ENCODE peak calls at places on chromosomes 12 and 14, in five cellular contexts. One of them, this sample, is unnamed. For H3K4me1, the result is how much of the 10 kb centered on the place peaks cover.

GRCh38 chr12:46430340-46430948 is 57.9 kb upstream of the SLC38A2 start:
- DNase-seq in aorta: no peak
- DNase-seq in right cardiac atrium: no peak
- DNase-seq in MM.1S: no peak
- DNase-seq in upper lobe of right lung: no peak
- DNase-seq in this sample: no peak

GRCh38 chr12:26224657-26225056 is 29.3 kb downstream of the SSPN start:
- DNase-seq in MM.1S: no peak
- DNase-seq in upper lobe of right lung: no peak
- DNase-seq in right cardiac atrium: no peak
- DNase-seq in aorta: no peak
- DNase-seq in this sample: no peak

GRCh38 chr12:109277899-109278762 is 31.0 kb downstream of the FOXN4 start:
- DNase-seq in right cardiac atrium: no peak
- DNase-seq in upper lobe of right lung: no peak
- DNase-seq in MM.1S: no peak
- DNase-seq in aorta: no peak
- DNase-seq in this sample: no peak

GRCh38 chr12:46303039-46303666 is 34.3 kb upstream of the SLC38A1 start:
- DNase-seq in aorta: no peak
- DNase-seq in MM.1S: peak
- DNase-seq in right cardiac atrium: no peak
- DNase-seq in upper lobe of right lung: no peak
- DNase-seq in this sample: peak

GRCh38 chr14:70641548-70642312 is at the start of gene TTC9:
- DNase-seq in MM.1S: no peak
- DNase-seq in right cardiac atrium: peak
- DNase-seq in aorta: peak
- DNase-seq in upper lobe of right lung: peak
- DNase-seq in this sample: no peak

GRCh38 chr14:93975791-93976476 is 436 bp downstream of the ASB2 start:
- DNase-seq in MM.1S: peak
- DNase-seq in upper lobe of right lung: no peak
- DNase-seq in right cardiac atrium: peak
- DNase-seq in aorta: no peak
- DNase-seq in this sample: no peak

GRCh38 chr14:99481745-99482099 is 513 bp downstream of the CCNK start:
- DNase-seq in MM.1S: peak
- DNase-seq in aorta: no peak
- DNase-seq in right cardiac atrium: no peak
- DNase-seq in upper lobe of right lung: no peak
- DNase-seq in this sample: no peak

GRCh38 chr12:117063162-117063911 is 35.9 kb downstream of the TESC start:
- DNase-seq in right cardiac atrium: peak
- DNase-seq in aorta: no peak
- DNase-seq in MM.1S: no peak
- DNase-seq in upper lobe of right lung: no peak
- DNase-seq in this sample: peak

GRCh38 chr14:103232831-103233319 is 101.2 kb upstream of the EIF5 start:
- DNase-seq in aorta: no peak
- DNase-seq in MM.1S: no peak
- DNase-seq in upper lobe of right lung: no peak
- DNase-seq in right cardiac atrium: no peak
- DNase-seq in this sample: no peak

GRCh38 chr12:55705802-55706402 is 1.8 kb downstream of the ITGA7 start:
- DNase-seq in MM.1S: peak
- DNase-seq in right cardiac atrium: peak
- DNase-seq in aorta: peak
- DNase-seq in upper lobe of right lung: no peak
- DNase-seq in this sample: no peak

GRCh38 chr12:32702470-32702869 is 23.4 kb downstream of the DNM1L start:
- DNase-seq in upper lobe of right lung: no peak
- DNase-seq in right cardiac atrium: no peak
- DNase-seq in MM.1S: no peak
- DNase-seq in aorta: no peak
- DNase-seq in this sample: no peak

GRCh38 chr12:20486233-20486632 is 117.9 kb downstream of the PDE3A start:
- DNase-seq in right cardiac atrium: no peak
- DNase-seq in upper lobe of right lung: no peak
- DNase-seq in MM.1S: no peak
- DNase-seq in aorta: no peak
- DNase-seq in this sample: no peak

GRCh38 chr14:90406384-90406798 is 9.6 kb downstream of the CALM1 start:
- DNase-seq in upper lobe of right lung: no peak
- DNase-seq in right cardiac atrium: no peak
- DNase-seq in aorta: no peak
- DNase-seq in MM.1S: no peak
- DNase-seq in this sample: no peak

GRCh38 chr12:127459166-127459565 is 807.8 kb upstream of the TMEM132C start:
- DNase-seq in right cardiac atrium: no peak
- DNase-seq in upper lobe of right lung: no peak
- DNase-seq in MM.1S: no peak
- DNase-seq in aorta: no peak
- DNase-seq in this sample: no peak

GRCh38 chr12:66190519-66191406 is 1.7 kb downstream of the IRAK3 start:
- DNase-seq in right cardiac atrium: no peak
- DNase-seq in MM.1S: no peak
- DNase-seq in aorta: no peak
- DNase-seq in upper lobe of right lung: no peak
- DNase-seq in this sample: no peak

GRCh38 chr14:79483472-79483871 is 727.8 kb downstream of the DIO2 start:
- DNase-seq in MM.1S: no peak
- DNase-seq in upper lobe of right lung: no peak
- DNase-seq in aorta: no peak
- DNase-seq in right cardiac atrium: no peak
- DNase-seq in this sample: no peak

GRCh38 chr14:79476552-79476951 is 734.8 kb downstream of the DIO2 start:
- DNase-seq in upper lobe of right lung: no peak
- DNase-seq in aorta: no peak
- DNase-seq in MM.1S: no peak
- DNase-seq in right cardiac atrium: no peak
- DNase-seq in this sample: no peak

GRCh38 chr14:79483989-79484388 is 727.3 kb downstream of the DIO2 start:
- DNase-seq in upper lobe of right lung: no peak
- DNase-seq in aorta: no peak
- DNase-seq in right cardiac atrium: no peak
- DNase-seq in MM.1S: no peak
- DNase-seq in this sample: no peak

GRCh38 chr14:79476133-79476532 is 735.2 kb downstream of the DIO2 start:
- DNase-seq in right cardiac atrium: no peak
- DNase-seq in MM.1S: no peak
- DNase-seq in upper lobe of right lung: no peak
- DNase-seq in aorta: no peak
- DNase-seq in this sample: no peak

DNA sequence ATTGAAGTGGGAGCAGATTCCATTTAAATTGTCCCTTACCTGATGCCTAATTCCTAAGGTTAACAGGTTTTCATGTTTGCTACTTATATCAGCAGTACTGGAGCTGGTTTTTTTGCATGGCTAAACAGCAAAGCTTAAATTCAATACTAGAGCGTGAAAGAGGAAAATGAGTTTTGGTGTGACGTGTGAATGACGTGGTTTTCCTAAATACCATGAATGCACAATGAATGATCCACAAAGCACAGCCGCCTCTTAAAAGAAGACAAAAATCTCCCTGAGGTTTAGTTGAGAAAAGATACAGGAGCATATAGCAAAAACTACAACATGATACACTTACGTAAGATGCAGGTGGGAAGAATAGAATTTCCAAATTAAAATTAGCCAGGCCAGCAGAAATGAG is 731.1 kb downstream of the DIO2 start:
- DNase-seq in aorta: no peak
- DNase-seq in MM.1S: no peak
- DNase-seq in upper lobe of right lung: no peak
- DNase-seq in right cardiac atrium: no peak
- DNase-seq in this sample: no peak
- H3K27ac ChIP-seq in aorta: no peak
- H3K27ac ChIP-seq in MM.1S: no peak
- H3K27ac ChIP-seq in upper lobe of right lung: no peak
- H3K27ac ChIP-seq in right cardiac atrium: no peak
- H3K27ac ChIP-seq in this sample: no peak

GRCh38 chr12:121713257-121714155 is 954 bp downstream of the TMEM120B start:
- DNase-seq in aorta: no peak
- DNase-seq in right cardiac atrium: peak
- DNase-seq in MM.1S: no peak
- DNase-seq in upper lobe of right lung: no peak
- DNase-seq in this sample: no peak
- H3K4me3 ChIP-seq in aorta: peak
- H3K4me3 ChIP-seq in right cardiac atrium: peak
- H3K4me3 ChIP-seq in MM.1S: peak
- H3K4me3 ChIP-seq in upper lobe of right lung: peak
- H3K4me3 ChIP-seq in this sample: peak

GRCh38 chr12:57896139-57896436 is 45.3 kb upstream of the ATP23 start:
- DNase-seq in right cardiac atrium: no peak
- DNase-seq in aorta: no peak
- DNase-seq in upper lobe of right lung: no peak
- DNase-seq in MM.1S: no peak
- DNase-seq in this sample: no peak

GRCh38 chr12:57899010-57899662 is 42.2 kb upstream of the ATP23 start:
- DNase-seq in upper lobe of right lung: peak
- DNase-seq in aorta: peak
- DNase-seq in right cardiac atrium: peak
- DNase-seq in MM.1S: peak
- DNase-seq in this sample: peak

GRCh38 chr12:57896437-57897201 is 44.7 kb upstream of the ATP23 start:
- DNase-seq in upper lobe of right lung: peak
- DNase-seq in MM.1S: peak
- DNase-seq in right cardiac atrium: peak
- DNase-seq in aorta: peak
- DNase-seq in this sample: no peak

GRCh38 chr12:57897296-57897974 is 43.9 kb upstream of the ATP23 start:
- DNase-seq in right cardiac atrium: no peak
- DNase-seq in upper lobe of right lung: no peak
- DNase-seq in aorta: peak
- DNase-seq in MM.1S: no peak
- DNase-seq in this sample: peak

DNA sequence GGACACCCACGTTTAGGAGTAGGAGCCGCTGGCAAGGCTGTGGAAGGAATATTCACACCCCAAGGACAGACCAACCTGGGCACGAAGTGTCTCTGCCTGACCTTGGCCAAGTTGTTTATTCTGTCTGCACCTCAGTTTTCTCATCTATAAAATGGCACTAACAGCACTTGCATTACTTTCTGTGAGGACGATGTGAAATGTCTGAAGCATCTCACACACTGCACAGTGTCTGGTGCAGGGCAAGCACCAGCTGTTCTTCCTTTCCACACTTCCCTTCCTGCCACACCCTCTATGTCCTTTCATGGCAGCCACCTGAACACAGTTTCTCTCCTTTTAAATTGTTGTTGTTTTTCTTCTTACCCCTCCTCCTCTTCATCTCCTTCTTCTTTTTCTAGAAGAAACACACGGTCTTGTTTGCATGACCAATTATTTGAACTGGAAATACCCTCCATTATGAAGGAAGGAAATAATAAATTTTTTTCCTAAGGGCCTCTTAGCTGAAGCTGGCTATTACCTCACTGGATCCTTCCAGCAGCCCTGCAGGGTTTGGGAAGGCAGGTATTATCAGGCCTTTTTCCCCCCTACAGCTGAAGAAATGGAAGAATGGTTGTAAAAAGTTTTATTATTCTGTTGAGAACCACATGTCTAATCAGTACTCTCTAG is 42.9 kb upstream of the ATP23 start:
- DNase-seq in upper lobe of right lung: no peak
- DNase-seq in aorta: peak
- DNase-seq in MM.1S: peak
- DNase-seq in right cardiac atrium: no peak
- DNase-seq in this sample: peak
- H3K4me1 ChIP-seq in upper lobe of right lung: half or more
- H3K4me1 ChIP-seq in aorta: under half
- H3K4me1 ChIP-seq in MM.1S: under half
- H3K4me1 ChIP-seq in right cardiac atrium: under half
- H3K4me1 ChIP-seq in this sample: half or more

GRCh38 chr14:55276736-55277135 is 5.5 kb downstream of the FBXO34 start:
- DNase-seq in upper lobe of right lung: no peak
- DNase-seq in aorta: no peak
- DNase-seq in right cardiac atrium: no peak
- DNase-seq in MM.1S: no peak
- DNase-seq in this sample: no peak
- H3K27ac ChIP-seq in upper lobe of right lung: no peak
- H3K27ac ChIP-seq in aorta: no peak
- H3K27ac ChIP-seq in right cardiac atrium: no peak
- H3K27ac ChIP-seq in MM.1S: no peak
- H3K27ac ChIP-seq in this sample: no peak

GRCh38 chr12:94405378-94406116 is 54.1 kb downstream of the CEP83 start:
- DNase-seq in upper lobe of right lung: no peak
- DNase-seq in MM.1S: peak
- DNase-seq in right cardiac atrium: no peak
- DNase-seq in aorta: no peak
- DNase-seq in this sample: no peak
- H3K4me3 ChIP-seq in upper lobe of right lung: peak
- H3K4me3 ChIP-seq in MM.1S: peak
- H3K4me3 ChIP-seq in right cardiac atrium: peak
- H3K4me3 ChIP-seq in aorta: peak
- H3K4me3 ChIP-seq in this sample: no peak

GRCh38 chr12:14843425-14843887 is at the start of gene ART4:
- DNase-seq in upper lobe of right lung: no peak
- DNase-seq in right cardiac atrium: peak
- DNase-seq in MM.1S: no peak
- DNase-seq in aorta: no peak
- DNase-seq in this sample: no peak
- H3K4me1 ChIP-seq in upper lobe of right lung: under half
- H3K4me1 ChIP-seq in right cardiac atrium: under half
- H3K4me1 ChIP-seq in MM.1S: under half
- H3K4me1 ChIP-seq in aorta: under half
- H3K4me1 ChIP-seq in this sample: under half

GRCh38 chr14:23612802-23613201 is 23.4 kb upstream of the DHRS2 start:
- DNase-seq in aorta: no peak
- DNase-seq in right cardiac atrium: no peak
- DNase-seq in MM.1S: no peak
- DNase-seq in upper lobe of right lung: no peak
- DNase-seq in this sample: no peak

GRCh38 chr14:23614395-23614828 is 21.8 kb upstream of the DHRS2 start:
- DNase-seq in MM.1S: no peak
- DNase-seq in right cardiac atrium: no peak
- DNase-seq in upper lobe of right lung: no peak
- DNase-seq in aorta: no peak
- DNase-seq in this sample: no peak

GRCh38 chr14:23613242-23614070 is 22.7 kb upstream of the DHRS2 start:
- DNase-seq in upper lobe of right lung: no peak
- DNase-seq in MM.1S: no peak
- DNase-seq in aorta: no peak
- DNase-seq in right cardiac atrium: no peak
- DNase-seq in this sample: no peak

GRCh38 chr14:23610815-23611289 is 25.3 kb upstream of the DHRS2 start:
- DNase-seq in MM.1S: no peak
- DNase-seq in right cardiac atrium: no peak
- DNase-seq in upper lobe of right lung: no peak
- DNase-seq in aorta: no peak
- DNase-seq in this sample: no peak

DNA sequence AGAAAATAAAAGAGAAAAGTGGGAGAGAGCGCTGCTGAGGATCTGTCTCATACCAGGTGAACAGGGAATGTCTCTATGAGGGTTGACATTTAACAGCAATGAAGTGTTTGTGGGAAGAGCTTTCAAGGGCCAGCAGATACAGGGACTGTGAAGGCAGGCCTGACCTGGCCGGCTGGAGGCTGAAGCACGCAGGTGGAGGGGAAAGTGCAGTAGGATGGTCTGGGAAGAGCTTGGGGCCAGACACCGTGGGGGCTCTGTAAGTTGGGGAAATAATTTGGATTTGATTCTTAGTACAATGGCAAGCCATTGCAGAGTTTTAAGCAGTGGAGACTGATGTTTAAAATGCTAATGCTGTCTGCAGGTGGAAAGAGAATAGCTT is 23.8 kb upstream of the DHRS2 start:
- DNase-seq in aorta: no peak
- DNase-seq in right cardiac atrium: no peak
- DNase-seq in MM.1S: no peak
- DNase-seq in upper lobe of right lung: no peak
- DNase-seq in this sample: no peak
- H3K27ac ChIP-seq in aorta: no peak
- H3K27ac ChIP-seq in right cardiac atrium: no peak
- H3K27ac ChIP-seq in MM.1S: no peak
- H3K27ac ChIP-seq in upper lobe of right lung: peak
- H3K27ac ChIP-seq in this sample: no peak

This sample was measured in CD4-positive, alpha-beta memory T cell.